ENCODE peak calls at places on chromosomes 2 and 18, in four cellular contexts. D, B, X and G are unnamed samples.
A peak's percentile ranks its signal among the peaks of the same experiment; 100 is the strongest.

GRCh38 chr2:84757648-84758047 is 123.2 kb downstream of the TRABD2A start:
- DNase-seq in D (no peak), B (no peak), X (no peak), G (no peak)

GRCh38 chr2:96534131-96534530 is 2.4 kb upstream of the ARID5A start:
- DNase-seq in D (no peak), B (no peak), X (no peak), G (no peak)

GRCh38 chr18:80167947-80168745 is 59.1 kb downstream of the ADNP2 start:
- DNase-seq in D (no peak), B (no peak), X (no peak), G (no peak)

GRCh38 chr18:24868331-24868730 is 407.9 kb downstream of the HRH4 start:
- DNase-seq in D (no peak), B (no peak), X (no peak), G (no peak)

GRCh38 chr2:205585451-205586045 is 96.8 kb upstream of the NRP2 start:
- DNase-seq in D (no peak), B (peak; percentile 33), X (no peak), G (no peak)

GRCh38 chr2:225464346-225465025 is 65.0 kb downstream of the NYAP2 start:
- DNase-seq in D (no peak), B (no peak), X (no peak), G (no peak)

GRCh38 chr2:165952600-165953210 is 871 bp downstream of the TTC21B start:
- DNase-seq in D (no peak), B (no peak), X (no peak), G (no peak)

GRCh38 chr2:160533482-160533881 is 39.9 kb upstream of the RBMS1 start:
- DNase-seq in D (no peak), B (no peak), X (no peak), G (no peak)

GRCh38 chr2:179837408-179837807 is 24.0 kb downstream of the ZNF385B start:
- DNase-seq in D (no peak), B (no peak), X (no peak), G (no peak)

GRCh38 chr18:46555724-46556123 is 101.3 kb downstream of the LOXHD1 start:
- DNase-seq in D (no peak), B (peak; percentile 21), X (no peak), G (no peak)

GRCh38 chr2:203683932-203684556 is 22.4 kb upstream of the CD28 start:
- DNase-seq in D (no peak), B (no peak), X (no peak), G (peak; percentile 36)

GRCh38 chr2:215711484-215712034 is 275.7 kb upstream of the FN1 start:
- DNase-seq in D (no peak), B (no peak), X (no peak), G (no peak)

GRCh38 chr2:25521126-25521525 is 152.3 kb downstream of the DTNB start:
- DNase-seq in D (no peak), B (no peak), X (no peak), G (no peak)

GRCh38 chr18:67634631-67635338 is 118.3 kb upstream of the DSEL start:
- DNase-seq in D (no peak), B (no peak), X (no peak), G (no peak)

GRCh38 chr2:207330912-207331311 is 165.2 kb upstream of the KLF7 start:
- DNase-seq in D (peak; percentile 38), B (peak; percentile 64), X (no peak), G (peak; percentile 31)

GRCh38 chr2:28360742-28361293 is 31.8 kb upstream of the FOSL2 start:
- DNase-seq in D (no peak), B (peak; percentile 46), X (no peak), G (peak; percentile 84)

GRCh38 chr2:207166039-207166348 is 246 bp upstream of the KLF7 start:
- DNase-seq in D (peak; percentile 88), B (peak; percentile 99), X (peak; percentile 98), G (peak; percentile 98)

GRCh38 chr2:67726416-67726815 is 329.3 kb downstream of the ETAA1 start:
- DNase-seq in D (no peak), B (no peak), X (no peak), G (no peak)

GRCh38 chr2:138035597-138036217 is 71.4 kb downstream of the HNMT start:
- DNase-seq in D (no peak), B (no peak), X (no peak), G (no peak)

GRCh38 chr2:60553496-60553991 is at the start of gene BCL11A:
- DNase-seq in D (no peak), B (peak; percentile 82), X (peak; percentile 88), G (peak; percentile 68)

GRCh38 chr2:54557211-54557600 is 101.1 kb downstream of the SPTBN1 start:
- DNase-seq in D (no peak), B (no peak), X (no peak), G (no peak)

GRCh38 chr2:234308814-234309195 is 188.1 kb downstream of the ARL4C start:
- DNase-seq in D (peak; percentile 36), B (no peak), X (no peak), G (no peak)

GRCh38 chr2:205800804-205801203 is 118.5 kb downstream of the NRP2 start:
- DNase-seq in D (no peak), B (no peak), X (no peak), G (peak; percentile 53)

GRCh38 chr2:60998628-60999545 is 18.6 kb upstream of the PEX13 start:
- DNase-seq in D (no peak), B (no peak), X (no peak), G (peak; percentile 21)

GRCh38 chr2:30948120-30948519 is 140.9 kb upstream of the CAPN13 start:
- DNase-seq in D (no peak), B (no peak), X (no peak), G (no peak)

GRCh38 chr2:181846840-181847554 is 44.5 kb upstream of the ITPRID2 start:
- DNase-seq in D (no peak), B (no peak), X (no peak), G (no peak)

GRCh38 chr2:98295275-98295674 is 51.0 kb upstream of the CNGA3 start:
- DNase-seq in D (no peak), B (no peak), X (no peak), G (no peak)

GRCh38 chr2:159946326-159946992 is 116.0 kb downstream of the PLA2R1 start:
- DNase-seq in D (no peak), B (no peak), X (no peak), G (peak; percentile 12)

GRCh38 chr2:8121826-8122505 is 559.9 kb upstream of the ID2 start:
- DNase-seq in D (no peak), B (no peak), X (no peak), G (no peak)

GRCh38 chr2:35501076-35501475 is 854.5 kb upstream of the CRIM1 start:
- DNase-seq in D (no peak), B (no peak), X (no peak), G (no peak)

GRCh38 chr2:6866982-6867381 is 1.3 kb upstream of the CMPK2 start:
- DNase-seq in D (no peak), B (no peak), X (no peak), G (no peak)

GRCh38 chr2:226002438-226002837 is 602.9 kb downstream of the NYAP2 start:
- DNase-seq in D (no peak), B (no peak), X (no peak), G (peak; percentile 27)

GRCh38 chr2:68426885-68427579 is 40.1 kb downstream of the FBXO48 start:
- DNase-seq in D (no peak), B (no peak), X (no peak), G (no peak)

GRCh38 chr2:120320318-120320851 is 25.6 kb upstream of the INHBB start:
- DNase-seq in D (no peak), B (no peak), X (peak; percentile 12), G (no peak)

GRCh38 chr18:13436596-13436995 is 218.0 kb downstream of the LDLRAD4 start:
- DNase-seq in D (no peak), B (no peak), X (no peak), G (no peak)

GRCh38 chr2:1915196-1915595 is 170.9 kb upstream of the PXDN start:
- DNase-seq in D (no peak), B (no peak), X (no peak), G (no peak)

GRCh38 chr2:152504618-152505017 is 169.6 kb downstream of the FMNL2 start:
- DNase-seq in D (no peak), B (no peak), X (no peak), G (peak; percentile 32)